ENCODE peak calls at places on chromosomes 13 and 19, in ten cellular contexts. One of them, this sample, is unnamed.

GRCh38 chr13:21466527-21466926 is 7.4 kb upstream of the ZDHHC20 start:
- DNase-seq in body of pancreas: no peak
- DNase-seq in fibroblast of pulmonary artery: no peak
- DNase-seq in ovary: no peak
- DNase-seq in heart left ventricle: no peak
- DNase-seq in tibial artery: no peak
- DNase-seq in fibroblast of lung: no peak
- DNase-seq in astrocyte of the spinal cord: no peak
- DNase-seq in Peyer's patch: no peak
- DNase-seq in left lung: no peak
- DNase-seq in this sample: no peak

GRCh38 chr19:48190288-48191284 is 20.1 kb downstream of the ZSWIM9 start:
- DNase-seq in body of pancreas: peak; percentile 44
- DNase-seq in heart left ventricle: no peak
- DNase-seq in Peyer's patch: peak; percentile 64
- DNase-seq in fibroblast of pulmonary artery: peak; percentile 65
- DNase-seq in astrocyte of the spinal cord: peak; percentile 88
- DNase-seq in fibroblast of lung: peak; percentile 96
- DNase-seq in ovary: no peak
- DNase-seq in tibial artery: no peak
- DNase-seq in left lung: no peak
- DNase-seq in this sample: peak; percentile 91

GRCh38 chr13:74550039-74550438 is 415.8 kb upstream of the KLF12 start:
- DNase-seq in body of pancreas: no peak
- DNase-seq in left lung: no peak
- DNase-seq in tibial artery: no peak
- DNase-seq in astrocyte of the spinal cord: peak; percentile 26
- DNase-seq in ovary: no peak
- DNase-seq in Peyer's patch: no peak
- DNase-seq in fibroblast of lung: peak; percentile 40
- DNase-seq in heart left ventricle: no peak
- DNase-seq in fibroblast of pulmonary artery: peak; percentile 26
- DNase-seq in this sample: no peak

GRCh38 chr19:3813473-3814392 is 27.6 kb upstream of the MATK start:
- DNase-seq in heart left ventricle: no peak
- DNase-seq in Peyer's patch: no peak
- DNase-seq in tibial artery: no peak
- DNase-seq in fibroblast of pulmonary artery: no peak
- DNase-seq in fibroblast of lung: no peak
- DNase-seq in body of pancreas: no peak
- DNase-seq in astrocyte of the spinal cord: no peak
- DNase-seq in left lung: no peak
- DNase-seq in ovary: no peak
- DNase-seq in this sample: no peak

GRCh38 chr19:19748249-19748938 is 15.5 kb upstream of the ZNF14 start:
- DNase-seq in astrocyte of the spinal cord: no peak
- DNase-seq in fibroblast of pulmonary artery: no peak
- DNase-seq in tibial artery: no peak
- DNase-seq in ovary: no peak
- DNase-seq in heart left ventricle: no peak
- DNase-seq in fibroblast of lung: no peak
- DNase-seq in body of pancreas: no peak
- DNase-seq in left lung: no peak
- DNase-seq in Peyer's patch: peak; percentile 0
- DNase-seq in this sample: no peak

GRCh38 chr19:55459950-55460657 is 1.3 kb downstream of the ISOC2 start:
- DNase-seq in body of pancreas: no peak
- DNase-seq in tibial artery: no peak
- DNase-seq in fibroblast of lung: peak; percentile 36
- DNase-seq in ovary: peak; percentile 40
- DNase-seq in Peyer's patch: no peak
- DNase-seq in left lung: no peak
- DNase-seq in heart left ventricle: no peak
- DNase-seq in astrocyte of the spinal cord: no peak
- DNase-seq in fibroblast of pulmonary artery: peak; percentile 56
- DNase-seq in this sample: no peak

GRCh38 chr13:73601708-73602107 is 532.5 kb downstream of the KLF12 start:
- DNase-seq in left lung: no peak
- DNase-seq in heart left ventricle: no peak
- DNase-seq in body of pancreas: no peak
- DNase-seq in fibroblast of lung: no peak
- DNase-seq in astrocyte of the spinal cord: no peak
- DNase-seq in Peyer's patch: no peak
- DNase-seq in fibroblast of pulmonary artery: no peak
- DNase-seq in ovary: no peak
- DNase-seq in tibial artery: no peak
- DNase-seq in this sample: no peak

GRCh38 chr19:4035582-4035981 is 28.0 kb downstream of the PIAS4 start:
- DNase-seq in body of pancreas: no peak
- DNase-seq in Peyer's patch: no peak
- DNase-seq in fibroblast of pulmonary artery: no peak
- DNase-seq in heart left ventricle: no peak
- DNase-seq in left lung: no peak
- DNase-seq in ovary: no peak
- DNase-seq in tibial artery: no peak
- DNase-seq in astrocyte of the spinal cord: no peak
- DNase-seq in fibroblast of lung: peak; percentile 25
- DNase-seq in this sample: no peak

GRCh38 chr19:39515551-39516191 is 732 bp downstream of the SELENOV start:
- DNase-seq in heart left ventricle: no peak
- DNase-seq in fibroblast of lung: no peak
- DNase-seq in astrocyte of the spinal cord: no peak
- DNase-seq in body of pancreas: no peak
- DNase-seq in left lung: no peak
- DNase-seq in tibial artery: no peak
- DNase-seq in fibroblast of pulmonary artery: no peak
- DNase-seq in Peyer's patch: no peak
- DNase-seq in ovary: no peak
- DNase-seq in this sample: no peak

GRCh38 chr19:39514840-39515550 is at the start of gene SELENOV:
- DNase-seq in Peyer's patch: no peak
- DNase-seq in heart left ventricle: no peak
- DNase-seq in fibroblast of lung: no peak
- DNase-seq in fibroblast of pulmonary artery: no peak
- DNase-seq in left lung: no peak
- DNase-seq in body of pancreas: no peak
- DNase-seq in ovary: no peak
- DNase-seq in astrocyte of the spinal cord: no peak
- DNase-seq in tibial artery: no peak
- DNase-seq in this sample: no peak

GRCh38 chr19:39509233-39509632 is 5.7 kb upstream of the SELENOV start:
- DNase-seq in fibroblast of lung: no peak
- DNase-seq in ovary: no peak
- DNase-seq in left lung: no peak
- DNase-seq in fibroblast of pulmonary artery: no peak
- DNase-seq in Peyer's patch: no peak
- DNase-seq in astrocyte of the spinal cord: no peak
- DNase-seq in body of pancreas: no peak
- DNase-seq in heart left ventricle: no peak
- DNase-seq in tibial artery: no peak
- DNase-seq in this sample: no peak

GRCh38 chr19:39516270-39516669 is 1.3 kb downstream of the SELENOV start:
- DNase-seq in ovary: no peak
- DNase-seq in tibial artery: no peak
- DNase-seq in heart left ventricle: no peak
- DNase-seq in Peyer's patch: no peak
- DNase-seq in left lung: no peak
- DNase-seq in fibroblast of lung: no peak
- DNase-seq in astrocyte of the spinal cord: no peak
- DNase-seq in fibroblast of pulmonary artery: no peak
- DNase-seq in body of pancreas: no peak
- DNase-seq in this sample: no peak

DNA sequence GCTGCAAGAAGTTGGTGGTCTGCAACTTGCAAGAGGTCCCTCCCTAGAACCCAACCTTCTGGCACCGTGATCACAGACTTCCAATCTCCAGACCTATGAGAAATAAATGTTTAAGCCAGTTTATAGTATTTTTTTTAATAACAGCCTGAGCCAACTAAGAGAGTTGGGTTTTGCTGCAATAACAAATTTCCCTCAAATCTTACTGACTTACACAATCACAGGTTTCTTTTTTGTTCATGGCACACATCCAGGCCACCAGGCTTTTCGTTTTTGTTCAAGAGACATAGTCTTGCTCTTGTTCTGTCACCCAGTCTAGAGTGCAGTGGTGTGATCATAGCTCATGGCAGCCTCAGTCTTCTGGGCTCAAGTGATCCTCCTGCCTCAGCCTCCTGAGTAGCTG is 2.0 kb upstream of the SELENOV start:
- DNase-seq in tibial artery: no peak
- DNase-seq in body of pancreas: no peak
- DNase-seq in Peyer's patch: no peak
- DNase-seq in fibroblast of pulmonary artery: no peak
- DNase-seq in fibroblast of lung: no peak
- DNase-seq in astrocyte of the spinal cord: no peak
- DNase-seq in left lung: no peak
- DNase-seq in heart left ventricle: no peak
- DNase-seq in ovary: no peak
- DNase-seq in this sample: no peak
- TF ChIP-seq CTCF in tibial artery: no peak
- TF ChIP-seq CTCF in body of pancreas: no peak
- TF ChIP-seq CTCF in Peyer's patch: no peak
- TF ChIP-seq CTCF in fibroblast of pulmonary artery: no peak
- TF ChIP-seq CTCF in fibroblast of lung: no peak
- TF ChIP-seq CTCF in astrocyte of the spinal cord: no peak
- TF ChIP-seq CTCF in left lung: no peak
- TF ChIP-seq CTCF in heart left ventricle: no peak
- TF ChIP-seq CTCF in ovary: no peak
- TF ChIP-seq CTCF in this sample: no peak

GRCh38 chr19:53959176-53959757 is 3.5 kb upstream of the CACNG8 start:
- DNase-seq in fibroblast of pulmonary artery: no peak
- DNase-seq in left lung: no peak
- DNase-seq in tibial artery: no peak
- DNase-seq in body of pancreas: no peak
- DNase-seq in heart left ventricle: no peak
- DNase-seq in fibroblast of lung: no peak
- DNase-seq in Peyer's patch: no peak
- DNase-seq in astrocyte of the spinal cord: no peak
- DNase-seq in ovary: no peak
- DNase-seq in this sample: no peak

GRCh38 chr19:53958168-53958571 is 4.6 kb upstream of the CACNG8 start:
- DNase-seq in astrocyte of the spinal cord: no peak
- DNase-seq in left lung: no peak
- DNase-seq in tibial artery: no peak
- DNase-seq in Peyer's patch: no peak
- DNase-seq in body of pancreas: no peak
- DNase-seq in fibroblast of lung: no peak
- DNase-seq in ovary: no peak
- DNase-seq in heart left ventricle: no peak
- DNase-seq in fibroblast of pulmonary artery: peak; percentile 44
- DNase-seq in this sample: no peak

GRCh38 chr19:53961523-53962345 is 1.0 kb upstream of the CACNG8 start:
- DNase-seq in tibial artery: no peak
- DNase-seq in fibroblast of pulmonary artery: peak; percentile 81
- DNase-seq in heart left ventricle: no peak
- DNase-seq in body of pancreas: no peak
- DNase-seq in left lung: no peak
- DNase-seq in fibroblast of lung: peak; percentile 24
- DNase-seq in ovary: no peak
- DNase-seq in astrocyte of the spinal cord: no peak
- DNase-seq in Peyer's patch: no peak
- DNase-seq in this sample: no peak

GRCh38 chr19:53960886-53961285 is 1.9 kb upstream of the CACNG8 start:
- DNase-seq in fibroblast of lung: no peak
- DNase-seq in heart left ventricle: no peak
- DNase-seq in ovary: no peak
- DNase-seq in astrocyte of the spinal cord: no peak
- DNase-seq in fibroblast of pulmonary artery: no peak
- DNase-seq in left lung: no peak
- DNase-seq in body of pancreas: no peak
- DNase-seq in Peyer's patch: no peak
- DNase-seq in tibial artery: no peak
- DNase-seq in this sample: no peak

GRCh38 chr19:53960187-53960586 is 2.5 kb upstream of the CACNG8 start:
- DNase-seq in fibroblast of lung: no peak
- DNase-seq in heart left ventricle: no peak
- DNase-seq in fibroblast of pulmonary artery: no peak
- DNase-seq in astrocyte of the spinal cord: no peak
- DNase-seq in Peyer's patch: no peak
- DNase-seq in body of pancreas: no peak
- DNase-seq in ovary: no peak
- DNase-seq in tibial artery: no peak
- DNase-seq in left lung: no peak
- DNase-seq in this sample: no peak
- H3K4me3 ChIP-seq in fibroblast of lung: no peak overlapping the region
- H3K4me3 ChIP-seq in heart left ventricle: no peak overlapping the region
- H3K4me3 ChIP-seq in fibroblast of pulmonary artery: peak overlapping the region; percentile 76
- H3K4me3 ChIP-seq in astrocyte of the spinal cord: no peak overlapping the region
- H3K4me3 ChIP-seq in Peyer's patch: no peak overlapping the region
- H3K4me3 ChIP-seq in body of pancreas: no peak overlapping the region
- H3K4me3 ChIP-seq in ovary: no peak overlapping the region
- H3K4me3 ChIP-seq in tibial artery: no peak overlapping the region
- H3K4me3 ChIP-seq in left lung: no peak overlapping the region
- H3K4me3 ChIP-seq in this sample: no peak overlapping the region

DNA sequence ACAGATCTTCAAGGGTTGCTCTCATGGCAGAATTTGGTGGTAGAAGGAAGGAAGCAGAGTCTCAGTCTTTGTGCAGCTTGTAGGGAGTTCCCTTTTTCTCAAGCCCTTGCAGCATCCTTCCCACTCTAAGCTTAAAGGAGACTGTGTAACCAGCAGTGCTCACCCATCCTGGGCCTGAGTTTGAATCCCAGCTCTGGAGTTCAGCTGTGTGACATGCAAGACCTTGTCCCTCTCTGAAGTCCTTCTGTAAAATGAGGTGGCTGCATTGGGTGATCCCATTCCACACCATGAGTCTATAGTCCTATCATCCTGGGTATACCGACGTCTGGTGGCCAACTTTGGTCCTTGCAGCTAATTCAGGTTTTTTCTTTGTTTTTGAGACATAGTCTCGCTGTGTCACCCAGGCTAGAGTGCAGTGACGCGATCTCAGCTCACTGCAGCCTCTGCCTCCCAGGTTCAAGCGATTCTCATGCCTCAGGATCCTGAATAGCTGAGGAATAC is 9.8 kb downstream of the SIGLEC10 start:
- DNase-seq in ovary: no peak
- DNase-seq in Peyer's patch: peak; percentile 50
- DNase-seq in body of pancreas: peak; percentile 21
- DNase-seq in fibroblast of lung: no peak
- DNase-seq in fibroblast of pulmonary artery: peak; percentile 39
- DNase-seq in left lung: no peak
- DNase-seq in heart left ventricle: no peak
- DNase-seq in tibial artery: no peak
- DNase-seq in astrocyte of the spinal cord: no peak
- DNase-seq in this sample: no peak
- TF ChIP-seq CTCF in ovary: peak; percentile 34
- TF ChIP-seq CTCF in Peyer's patch: peak; percentile 69
- TF ChIP-seq CTCF in body of pancreas: peak; percentile 25
- TF ChIP-seq CTCF in fibroblast of lung: peak; percentile 38
- TF ChIP-seq CTCF in fibroblast of pulmonary artery: peak; percentile 56
- TF ChIP-seq CTCF in left lung: no peak
- TF ChIP-seq CTCF in heart left ventricle: peak; percentile 15
- TF ChIP-seq CTCF in tibial artery: peak; percentile 31
- TF ChIP-seq CTCF in astrocyte of the spinal cord: peak; percentile 38
- TF ChIP-seq CTCF in this sample: peak; percentile 24

GRCh38 chr19:43562211-43562697 is 13.1 kb downstream of the XRCC1 start:
- DNase-seq in astrocyte of the spinal cord: no peak
- DNase-seq in body of pancreas: no peak
- DNase-seq in left lung: no peak
- DNase-seq in tibial artery: no peak
- DNase-seq in Peyer's patch: no peak
- DNase-seq in ovary: no peak
- DNase-seq in fibroblast of pulmonary artery: no peak
- DNase-seq in heart left ventricle: no peak
- DNase-seq in fibroblast of lung: no peak
- DNase-seq in this sample: no peak

GRCh38 chr19:43561144-43561970 is 14.0 kb downstream of the XRCC1 start:
- DNase-seq in heart left ventricle: no peak
- DNase-seq in tibial artery: no peak
- DNase-seq in fibroblast of pulmonary artery: no peak
- DNase-seq in Peyer's patch: no peak
- DNase-seq in left lung: no peak
- DNase-seq in ovary: no peak
- DNase-seq in astrocyte of the spinal cord: no peak
- DNase-seq in body of pancreas: no peak
- DNase-seq in fibroblast of lung: no peak
- DNase-seq in this sample: no peak

GRCh38 chr19:43563816-43564215 is 11.5 kb downstream of the XRCC1 start:
- DNase-seq in fibroblast of lung: no peak
- DNase-seq in tibial artery: no peak
- DNase-seq in fibroblast of pulmonary artery: no peak
- DNase-seq in heart left ventricle: no peak
- DNase-seq in Peyer's patch: no peak
- DNase-seq in body of pancreas: no peak
- DNase-seq in left lung: no peak
- DNase-seq in ovary: no peak
- DNase-seq in astrocyte of the spinal cord: no peak
- DNase-seq in this sample: no peak

GRCh38 chr19:43564800-43565199 is 10.5 kb downstream of the XRCC1 start:
- DNase-seq in astrocyte of the spinal cord: no peak
- DNase-seq in tibial artery: no peak
- DNase-seq in Peyer's patch: no peak
- DNase-seq in left lung: no peak
- DNase-seq in fibroblast of lung: no peak
- DNase-seq in fibroblast of pulmonary artery: no peak
- DNase-seq in ovary: no peak
- DNase-seq in heart left ventricle: no peak
- DNase-seq in body of pancreas: no peak
- DNase-seq in this sample: no peak

DNA sequence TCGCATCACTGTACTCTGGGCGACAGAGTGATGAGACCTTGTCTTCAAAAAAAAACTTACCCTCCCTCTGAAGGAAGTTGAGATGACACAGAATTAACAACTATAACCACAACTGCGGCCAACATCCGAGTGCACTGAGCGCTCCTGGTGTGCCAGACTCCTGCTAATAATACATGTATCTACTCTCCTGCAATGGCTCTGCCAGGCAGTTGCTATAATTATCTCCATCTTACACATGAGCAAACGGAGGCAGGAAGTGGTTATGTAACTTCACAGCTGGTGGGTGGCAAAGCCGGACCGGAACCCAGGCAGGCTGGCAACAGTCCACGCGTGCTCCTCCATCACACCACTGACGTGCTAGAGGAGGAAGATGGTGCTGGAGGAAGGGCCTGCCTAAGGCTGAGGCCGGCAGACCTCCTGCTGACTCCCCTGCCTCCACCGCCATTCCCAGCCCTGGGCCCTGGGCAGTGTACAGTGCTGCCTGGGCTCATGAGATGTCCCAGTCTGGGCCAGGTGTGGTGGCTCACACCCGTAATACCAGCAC is 12.6 kb downstream of the XRCC1 start:
- DNase-seq in heart left ventricle: peak; percentile 87
- DNase-seq in ovary: peak; percentile 55
- DNase-seq in body of pancreas: peak; percentile 35
- DNase-seq in astrocyte of the spinal cord: peak; percentile 91
- DNase-seq in Peyer's patch: peak; percentile 83
- DNase-seq in tibial artery: peak; percentile 82
- DNase-seq in fibroblast of lung: peak; percentile 92
- DNase-seq in left lung: peak; percentile 87
- DNase-seq in fibroblast of pulmonary artery: peak; percentile 84
- DNase-seq in this sample: peak; percentile 77
- H3K4me3 ChIP-seq in heart left ventricle: no peak overlapping the region
- H3K4me3 ChIP-seq in ovary: no peak overlapping the region
- H3K4me3 ChIP-seq in body of pancreas: no peak overlapping the region
- H3K4me3 ChIP-seq in astrocyte of the spinal cord: no peak overlapping the region
- H3K4me3 ChIP-seq in Peyer's patch: no peak overlapping the region
- H3K4me3 ChIP-seq in tibial artery: no peak overlapping the region
- H3K4me3 ChIP-seq in fibroblast of lung: no peak overlapping the region
- H3K4me3 ChIP-seq in left lung: no peak overlapping the region
- H3K4me3 ChIP-seq in fibroblast of pulmonary artery: no peak overlapping the region
- H3K4me3 ChIP-seq in this sample: no peak overlapping the region